ENCODE peak calls at places on chromosomes 7 and 10, in eight cellular contexts. S is H9, L is epithelial cell of prostate, Z is tibial nerve, R is neuronal stem cell, U is tibial artery, Q is IMR-90, P is RWPE1. F is an unnamed sample.

GRCh38 chr7:80078159-80078731 is 56.4 kb upstream of the GNAI1 start:
- DNase-seq in S (no peak), L (no peak), Z (no peak), R (no peak), U (no peak), Q (peak), P (peak), F (no peak)

GRCh38 chr7:78296036-78296435 is 497.5 kb downstream of the PHTF2 start:
- DNase-seq in S (no peak), L (no peak), Z (no peak), R (no peak), U (no peak), Q (peak), P (no peak), F (no peak)

GRCh38 chr7:133961724-133962123 is 165.4 kb upstream of the LRGUK start:
- DNase-seq in S (no peak), L (no peak), Z (no peak), R (no peak), U (no peak), Q (no peak), P (no peak), F (no peak)

GRCh38 chr7:148883233-148884048 is 650 bp downstream of the EZH2 start:
- DNase-seq in S (no peak), L (no peak), Z (peak), R (peak), U (peak), Q (no peak), P (peak), F (peak)

GRCh38 chr7:144018065-144018464 is 17.9 kb downstream of the OR6B1 start:
- DNase-seq in S (no peak), L (no peak), Z (no peak), R (no peak), U (no peak), Q (no peak), P (no peak), F (no peak)

GRCh38 chr10:63633677-63634487 is 112.7 kb downstream of the REEP3 start:
- DNase-seq in S (no peak), L (no peak), Z (no peak), R (no peak), U (no peak), Q (peak), P (peak), F (no peak)

GRCh38 chr10:97532935-97533671 is 34.4 kb downstream of the UBTD1 start:
- DNase-seq in S (peak), L (no peak), Z (no peak), R (no peak), U (no peak), Q (peak), P (no peak), F (peak)

GRCh38 chr7:158400601-158401225 is 186.9 kb downstream of the PTPRN2 start:
- DNase-seq in S (no peak), L (no peak), Z (no peak), R (no peak), U (no peak), Q (no peak), P (no peak), F (no peak)

GRCh38 chr7:33716581-33717477 is 188.5 kb upstream of the BMPER start:
- DNase-seq in S (no peak), L (no peak), Z (peak), R (peak), U (no peak), Q (peak), P (peak), F (no peak)

GRCh38 chr10:77939561-77940001 is 13.0 kb upstream of the DLG5 start:
- DNase-seq in S (no peak), L (no peak), Z (peak), R (no peak), U (peak), Q (peak), P (no peak), F (no peak)
- H3K27ac ChIP-seq in S (no peak), L (peak), Z (no peak), R (no peak), U (no peak), Q (no peak), P (peak), F (no peak)

GRCh38 chr7:835021-835420 is 2.7 kb downstream of the SUN1 start:
- DNase-seq in S (no peak), L (no peak), Z (no peak), R (no peak), U (no peak), Q (no peak), P (no peak), F (no peak)
- H3K27ac ChIP-seq in S (no peak), L (peak), Z (no peak), R (no peak), U (peak), Q (no peak), P (peak), F (no peak)

DNA sequence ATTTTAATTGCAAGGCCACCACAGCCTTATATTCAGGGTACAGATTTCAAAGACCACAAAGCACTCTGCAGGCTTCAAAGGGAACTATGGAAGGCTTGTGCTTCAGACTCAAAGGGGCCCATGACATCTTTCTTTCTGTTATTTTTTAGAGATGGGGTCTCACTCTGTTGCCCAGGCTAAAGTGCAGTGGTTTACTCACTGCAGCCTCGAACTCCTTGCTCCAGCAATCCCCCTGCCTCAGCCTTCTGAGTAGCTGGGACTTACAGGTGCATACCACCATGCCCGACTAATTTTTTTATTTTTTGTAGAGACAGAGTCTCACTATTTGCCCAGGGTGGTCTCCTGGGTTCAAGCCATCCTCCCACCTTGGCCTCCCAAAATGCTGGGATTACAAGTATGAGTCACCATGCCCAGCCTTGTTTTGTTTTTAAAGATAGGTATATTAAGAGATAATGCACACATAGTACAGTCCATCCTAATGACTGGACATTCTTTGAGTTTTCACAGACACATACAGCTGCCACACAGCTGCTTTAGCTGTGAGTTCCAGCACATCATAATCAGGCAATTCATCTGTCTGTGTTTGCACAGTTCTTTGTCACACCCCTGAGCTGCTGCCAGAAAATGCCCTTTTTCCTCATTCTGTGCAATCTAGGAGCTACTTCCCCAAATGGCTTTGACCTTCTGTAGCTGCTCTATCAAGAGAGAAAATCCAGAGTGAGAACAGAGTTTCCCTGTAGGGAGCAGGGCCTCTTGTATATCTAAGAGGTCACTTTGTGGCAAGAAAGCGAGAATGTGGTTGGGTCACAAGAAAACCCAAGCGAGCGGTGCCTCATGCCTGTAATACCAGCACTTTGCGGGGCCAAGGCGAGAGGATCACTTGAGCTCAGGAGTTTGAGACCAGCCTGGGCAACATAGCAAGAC is 24.1 kb downstream of the SLC29A3 start:
- DNase-seq in S (no peak), L (no peak), Z (peak), R (no peak), U (no peak), Q (peak), P (no peak), F (no peak)
- H3K27ac ChIP-seq in S (no peak), L (no peak), Z (no peak), R (no peak), U (no peak), Q (no peak), P (no peak), F (no peak)

DNA sequence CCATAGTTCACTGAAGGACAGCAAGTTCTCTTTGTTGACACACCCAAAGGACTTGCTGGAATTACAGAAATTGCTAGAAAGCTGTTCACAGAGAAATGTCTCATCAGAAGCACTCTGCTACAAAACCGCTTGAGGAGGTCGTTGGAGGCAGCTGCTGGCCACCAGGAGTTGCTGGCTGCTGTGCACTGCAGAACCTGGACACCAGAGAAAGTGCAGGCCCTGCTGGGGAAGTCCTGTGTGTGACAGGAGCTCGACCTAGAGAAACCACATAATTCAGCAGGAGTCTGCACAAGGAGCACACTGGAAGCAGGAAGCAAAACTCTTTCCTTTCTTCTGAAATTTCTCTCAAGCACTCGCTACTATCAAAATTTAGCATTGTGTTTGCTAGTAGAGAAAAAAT is 461.5 kb upstream of the GHITM start:
- DNase-seq in S (no peak), L (no peak), Z (no peak), R (no peak), U (no peak), Q (no peak), P (no peak), F (no peak)
- H3K27ac ChIP-seq in S (no peak), L (no peak), Z (no peak), R (no peak), U (no peak), Q (no peak), P (no peak), F (no peak)

DNA sequence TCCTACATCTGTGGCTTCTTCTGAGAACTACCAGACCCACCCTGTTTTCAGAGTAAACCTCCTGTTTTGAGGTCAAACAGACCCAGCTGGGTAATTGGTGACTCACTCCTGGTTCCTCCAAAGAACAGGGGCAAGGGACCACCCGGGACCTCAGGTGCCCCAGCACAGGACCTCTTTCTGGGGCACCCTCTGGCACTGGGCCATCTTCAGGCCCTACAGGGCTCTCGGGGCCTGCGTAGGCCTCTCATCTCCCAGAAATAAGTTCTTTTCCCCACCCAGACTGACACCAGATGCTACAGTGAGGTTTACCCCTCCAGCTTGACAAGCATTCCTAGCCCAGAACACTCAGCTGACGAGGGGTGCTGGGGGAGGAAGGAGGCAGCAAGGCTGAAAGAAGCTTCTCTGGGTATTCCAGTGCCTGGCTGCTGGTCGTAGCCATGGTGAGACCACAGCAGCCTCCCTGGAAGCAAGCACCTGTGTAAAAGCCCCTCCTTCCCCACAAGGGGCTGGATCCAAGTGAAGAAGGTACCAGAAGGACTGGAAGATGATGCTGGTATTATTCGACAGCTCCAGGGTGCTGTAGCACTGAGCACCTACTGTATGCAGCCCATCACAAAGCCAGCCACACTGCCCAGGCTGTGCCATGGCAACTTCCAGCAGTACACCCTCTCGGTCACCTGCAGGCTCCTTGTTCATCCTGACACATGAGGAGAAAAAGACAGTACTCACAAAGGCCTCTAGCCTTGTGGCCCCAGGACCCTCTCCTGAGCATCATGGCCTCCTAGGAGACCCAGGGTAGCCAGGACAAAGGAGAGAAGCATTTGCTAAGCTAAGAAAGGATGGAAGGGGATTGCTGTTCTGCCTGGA is 47.4 kb downstream of the ALOX5 start:
- DNase-seq in S (no peak), L (no peak), Z (no peak), R (no peak), U (no peak), Q (no peak), P (no peak), F (no peak)
- H3K27ac ChIP-seq in S (no peak), L (no peak), Z (peak), R (no peak), U (no peak), Q (no peak), P (no peak), F (no peak)